ENCODE peak calls at places on chromosomes 1 and 21, in ten cellular contexts. R is epithelial cell of esophagus, D is coronary artery, G is left lung, H is HFFc6, W is H1, F is K562, B is OCI-LY7, C is BE2C, A is AG09309. Q is an unnamed sample.

GRCh38 chr1:206012086-206012859 is 9.1 kb upstream of the RAB7B start:
- DNase-seq in R (no peak), D (peak), G (peak), C (peak), H (no peak), F (no peak), A (no peak), B (peak), W (no peak), Q (peak)

GRCh38 chr1:15680131-15680530 is 4.0 kb upstream of the PLEKHM2 start:
- DNase-seq in G (no peak), B (no peak), C (no peak), D (no peak), A (peak), R (peak), W (no peak), F (no peak), H (peak), Q (no peak)

GRCh38 chr1:21239181-21239580 is 51.1 kb downstream of the ECE1 start:
- DNase-seq in C (no peak), F (no peak), R (no peak), W (no peak), B (no peak), D (no peak), A (no peak), G (no peak), H (peak), Q (no peak)

GRCh38 chr1:61539720-61540462 is 185.1 kb downstream of the TM2D1 start:
- DNase-seq in H (peak), F (no peak), C (no peak), G (no peak), D (no peak), A (peak), R (no peak), W (no peak), B (no peak), Q (no peak)

GRCh38 chr1:7810395-7810794 is 26.3 kb downstream of the PER3 start:
- DNase-seq in D (no peak), F (peak), R (peak), A (peak), H (peak), G (no peak), W (no peak), B (no peak), C (no peak), Q (no peak)

GRCh38 chr1:16019580-16020277 is 1.9 kb upstream of the HSPB7 start:
- DNase-seq in B (no peak), C (peak), F (no peak), A (no peak), H (peak), R (no peak), G (peak), D (peak), W (no peak), Q (no peak)

GRCh38 chr1:145926706-145927072 is 595 bp downstream of the RBM8A start:
- DNase-seq in W (no peak), A (no peak), F (no peak), G (no peak), H (no peak), D (no peak), C (no peak), R (no peak), B (no peak), Q (peak)

GRCh38 chr21:37455504-37455911 is 88.9 kb downstream of the DYRK1A start:
- DNase-seq in D (no peak), R (no peak), A (no peak), F (peak), C (peak), H (no peak), G (no peak), B (no peak), W (no peak), Q (no peak)

GRCh38 chr1:145918144-145918991 is at the start of gene PEX11B:
- DNase-seq in W (peak), B (peak), F (peak), C (peak), R (peak), H (peak), G (peak), D (peak), A (peak), Q (peak)

GRCh38 chr1:177278626-177279390 is 108.0 kb downstream of the BRINP2 start:
- DNase-seq in W (no peak), C (no peak), A (no peak), R (peak), B (no peak), G (peak), D (no peak), F (no peak), H (no peak), Q (no peak)

GRCh38 chr1:209105769-209106168 is 477.7 kb upstream of the CAMK1G start:
- DNase-seq in G (no peak), C (no peak), B (no peak), H (no peak), R (no peak), A (no peak), F (no peak), D (no peak), W (no peak), Q (no peak)

GRCh38 chr1:88890790-88891317 is 513 bp downstream of the GTF2B start:
- DNase-seq in C (peak), F (no peak), W (no peak), A (no peak), D (no peak), G (no peak), B (peak), R (peak), H (peak), Q (no peak)

GRCh38 chr1:225539069-225539468 is 111.2 kb upstream of the LBR start:
- DNase-seq in H (no peak), W (no peak), C (no peak), F (no peak), B (no peak), R (peak), G (no peak), A (no peak), D (no peak), Q (no peak)

GRCh38 chr1:10694633-10695627 is 101.5 kb downstream of the CASZ1 start:
- DNase-seq in D (peak), G (peak), B (peak), H (peak), F (peak), W (peak), C (peak), A (no peak), R (peak), Q (peak)

GRCh38 chr1:44406761-44407429 is 1.8 kb downstream of the RNF220 start:
- DNase-seq in D (no peak), W (peak), R (no peak), C (no peak), G (peak), F (no peak), B (no peak), H (no peak), A (no peak), Q (peak)

DNA sequence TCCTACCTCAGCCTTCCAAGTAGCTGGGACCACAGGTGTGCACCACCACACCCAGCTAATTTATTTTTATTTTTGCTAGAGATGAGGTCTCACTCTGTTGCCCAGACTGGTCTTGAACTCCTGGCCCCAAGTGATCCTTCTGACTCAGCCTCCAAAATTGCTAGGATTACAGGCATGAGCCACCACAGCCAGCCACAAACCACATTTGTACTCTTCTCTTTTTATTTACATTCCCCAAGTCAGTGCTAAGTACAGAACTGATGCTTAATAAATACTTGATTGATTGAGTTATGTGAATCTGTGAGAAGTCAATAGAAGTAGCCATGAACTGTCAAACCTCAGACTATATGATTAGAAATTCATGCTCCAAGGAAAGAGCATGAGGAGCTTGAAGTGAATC is 48.5 kb upstream of the S1PR1 start:
- DNase-seq in C (no peak), A (no peak), W (no peak), G (no peak), R (no peak), B (no peak), F (no peak), H (no peak), D (no peak), Q (no peak)
- TF ChIP-seq CTCF in C (no peak), A (no peak), W (no peak), G (no peak), R (no peak), B (no peak), F (no peak), H (no peak), D (no peak), Q (no peak)

GRCh38 chr1:180247580-180247979 is 17.5 kb downstream of the LHX4 start:
- DNase-seq in R (no peak), B (no peak), H (no peak), C (no peak), D (no peak), G (no peak), F (no peak), W (no peak), A (no peak), Q (no peak)

GRCh38 chr1:180249725-180250498 is 19.8 kb downstream of the LHX4 start:
- DNase-seq in G (no peak), W (no peak), F (no peak), B (no peak), R (no peak), D (no peak), A (no peak), C (no peak), H (no peak), Q (no peak)

GRCh38 chr1:180248176-180248575 is 18.1 kb downstream of the LHX4 start:
- DNase-seq in F (no peak), D (no peak), R (no peak), H (no peak), A (no peak), G (no peak), B (no peak), C (no peak), W (no peak), Q (no peak)

GRCh38 chr1:180250499-180250770 is 20.4 kb downstream of the LHX4 start:
- DNase-seq in R (no peak), C (no peak), B (no peak), A (no peak), D (no peak), W (no peak), F (no peak), G (no peak), H (no peak), Q (no peak)

DNA sequence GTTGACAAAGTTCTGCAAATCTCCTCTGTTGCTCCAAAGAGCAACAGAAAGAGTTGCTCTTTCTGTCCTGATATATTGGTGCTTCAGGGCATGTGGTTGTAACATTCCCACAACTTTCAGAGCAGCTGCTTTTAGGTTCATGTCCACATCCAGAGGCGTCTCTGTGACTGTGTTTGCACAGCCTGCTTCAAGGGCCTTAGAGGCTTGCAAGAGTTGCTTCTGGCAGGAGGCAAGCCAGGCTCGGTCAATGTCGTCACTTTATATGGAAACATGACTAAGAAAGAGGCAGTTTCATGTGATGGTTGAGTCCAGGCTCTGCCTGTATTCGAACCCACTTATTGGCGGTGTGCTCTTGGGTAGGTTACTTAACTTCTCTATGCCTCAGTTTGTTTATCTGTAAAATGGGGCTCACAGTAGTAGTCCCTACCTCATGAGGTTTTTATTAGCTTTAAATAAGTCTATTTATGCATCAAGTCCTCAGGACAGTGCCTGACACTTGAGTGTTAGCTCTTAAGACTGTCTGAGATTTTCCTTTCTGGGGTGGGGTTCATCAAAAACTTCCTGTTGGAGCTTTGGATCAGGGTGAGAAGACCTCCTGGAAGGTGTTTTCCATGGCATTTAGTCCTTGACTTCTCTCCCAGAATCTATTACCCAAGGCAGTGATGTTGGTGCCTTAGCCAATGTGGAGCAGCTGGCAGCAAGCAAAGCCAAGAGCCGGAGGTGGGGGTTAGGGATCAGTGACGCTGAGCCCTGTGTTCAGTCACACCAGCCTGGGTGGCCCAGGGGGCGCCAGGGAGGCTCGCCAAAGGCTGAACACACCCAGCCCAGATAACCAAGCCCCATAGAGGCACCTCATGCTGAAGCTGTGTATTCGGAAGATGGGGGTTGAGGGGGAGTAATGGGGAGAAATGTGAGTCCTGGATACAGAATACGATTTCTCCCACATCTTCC is 18.9 kb downstream of the LHX4 start:
- DNase-seq in C (peak), D (no peak), W (peak), B (peak), R (no peak), H (no peak), F (peak), G (no peak), A (no peak), Q (no peak)
- TF ChIP-seq CTCF in C (peak), D (no peak), W (peak), B (peak), R (no peak), H (no peak), F (peak), G (no peak), A (no peak), Q (no peak)

DNA sequence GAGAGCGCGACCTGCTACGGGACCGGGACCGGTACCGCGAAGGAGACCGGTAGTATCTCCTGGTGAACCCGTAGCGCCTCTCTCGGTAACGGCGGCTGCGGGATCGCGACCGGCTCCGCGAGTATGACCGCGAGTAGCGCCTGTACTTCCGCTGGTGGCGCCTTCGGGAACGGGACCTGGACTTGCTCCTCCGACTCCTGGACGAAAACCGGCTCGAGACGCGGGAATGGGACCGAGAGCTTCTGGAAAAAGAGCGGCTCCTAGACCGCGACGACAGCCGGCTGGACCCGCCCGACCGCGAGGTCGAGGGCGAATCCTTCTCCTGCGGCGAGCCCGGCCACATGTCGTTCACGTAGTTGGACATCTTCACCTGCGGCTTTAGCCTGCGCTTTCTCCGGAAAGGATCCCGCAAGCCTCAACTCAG is 642 bp downstream of the RSRP1 start:
- DNase-seq in D (peak), B (peak), G (no peak), F (peak), H (no peak), A (no peak), W (peak), R (peak), C (peak), Q (peak)
- TF ChIP-seq CTCF in D (no peak), B (peak), G (no peak), F (no peak), H (no peak), A (no peak), W (no peak), R (no peak), C (no peak), Q (no peak)

DNA sequence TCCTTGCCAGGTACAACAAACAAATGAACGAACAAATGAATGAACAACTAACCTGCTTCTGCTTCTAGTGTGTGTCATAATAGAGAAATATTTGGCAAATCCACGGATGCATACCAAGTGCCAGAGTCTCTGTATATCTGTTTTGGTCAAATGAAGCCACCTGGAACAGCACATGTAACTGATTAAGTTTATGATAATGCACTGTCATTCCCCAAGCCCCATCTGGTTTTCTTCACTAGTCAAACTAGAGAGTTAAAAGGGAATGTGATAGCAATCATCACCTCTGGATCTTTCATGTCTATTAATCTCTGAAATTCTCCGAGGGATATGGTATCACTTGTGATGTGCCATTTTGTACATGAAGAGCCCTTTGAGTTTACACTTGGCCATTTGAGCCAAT is 21.0 kb upstream of the SCAF4 start:
- DNase-seq in C (no peak), A (no peak), G (no peak), R (no peak), D (no peak), H (no peak), W (no peak), B (no peak), F (no peak), Q (no peak)
- TF ChIP-seq CTCF in C (no peak), A (no peak), G (no peak), R (no peak), D (no peak), H (no peak), W (no peak), B (no peak), F (no peak), Q (no peak)

DNA sequence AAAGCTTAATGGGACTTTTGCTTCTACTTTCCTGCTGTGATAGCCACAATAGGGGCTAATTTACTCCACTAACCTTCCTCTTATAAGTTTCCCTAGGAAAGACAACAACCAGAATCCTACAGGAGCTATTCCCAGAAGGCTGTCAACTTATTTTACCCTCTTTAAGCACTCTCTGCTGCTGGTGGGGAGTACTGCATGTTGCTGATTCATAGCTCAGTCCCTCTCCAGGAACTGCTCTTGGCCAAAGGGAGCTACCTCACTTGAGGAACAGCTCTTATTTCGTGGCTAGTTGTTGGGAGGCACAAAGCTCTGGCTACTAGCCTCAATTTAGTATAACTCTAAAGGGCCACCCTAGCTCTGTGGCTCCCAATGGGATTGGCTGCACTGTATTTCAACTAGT is 37.2 kb downstream of the ADSS2 start:
- DNase-seq in G (no peak), R (peak), H (peak), C (no peak), B (no peak), A (peak), W (no peak), F (no peak), D (no peak), Q (no peak)
- TF ChIP-seq CTCF in G (no peak), R (peak), H (peak), C (no peak), B (no peak), A (peak), W (no peak), F (no peak), D (no peak), Q (no peak)

DNA sequence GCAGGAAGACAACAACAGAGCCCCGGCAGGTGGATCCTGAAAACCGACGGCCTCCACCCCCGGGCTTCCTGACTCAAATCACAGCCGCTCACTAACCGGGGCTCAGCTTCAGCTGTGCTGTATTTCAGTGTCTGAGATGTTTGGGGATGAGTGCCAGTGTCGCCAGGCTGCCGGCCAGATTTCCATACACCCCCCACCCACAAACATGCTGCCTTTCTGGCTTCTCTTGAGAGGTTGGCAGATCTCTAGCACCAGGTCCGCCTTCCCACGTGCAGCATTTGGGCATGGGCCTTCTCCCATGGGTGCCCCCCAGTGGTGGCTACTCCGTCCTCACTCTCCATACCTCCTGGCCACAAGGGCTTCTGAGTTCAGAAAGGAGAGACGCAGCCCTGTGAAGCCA is 34.8 kb downstream of the KCNAB2 start:
- DNase-seq in B (no peak), D (no peak), R (peak), G (no peak), F (peak), A (no peak), H (no peak), W (no peak), C (no peak), Q (no peak)
- TF ChIP-seq CTCF in B (peak), D (no peak), R (peak), G (no peak), F (peak), A (peak), H (peak), W (peak), C (peak), Q (no peak)

GRCh38 chr21:29316029-29316742 is 17.5 kb downstream of the BACH1 start:
- DNase-seq in H (no peak), B (no peak), W (no peak), G (no peak), F (no peak), R (no peak), A (no peak), D (no peak), C (no peak), Q (no peak)

GRCh38 chr21:29321217-29321616 is 22.5 kb downstream of the BACH1 start:
- DNase-seq in W (no peak), H (no peak), F (no peak), G (no peak), A (no peak), R (no peak), B (no peak), C (no peak), D (no peak), Q (no peak)

GRCh38 chr21:29316806-29317205 is 18.1 kb downstream of the BACH1 start:
- DNase-seq in C (no peak), H (no peak), W (no peak), G (no peak), B (no peak), F (no peak), D (no peak), A (no peak), R (no peak), Q (no peak)

GRCh38 chr21:29320021-29320420 is 21.3 kb downstream of the BACH1 start:
- DNase-seq in B (no peak), D (no peak), G (no peak), A (no peak), H (no peak), F (no peak), W (no peak), C (no peak), R (no peak), Q (no peak)

GRCh38 chr21:29318354-29318753 is 19.6 kb downstream of the BACH1 start:
- DNase-seq in G (no peak), W (no peak), F (no peak), D (no peak), A (no peak), H (no peak), B (no peak), R (no peak), C (no peak), Q (no peak)
- TF ChIP-seq CTCF in G (no peak), W (no peak), F (no peak), D (no peak), A (no peak), H (no peak), B (no peak), R (no peak), C (no peak), Q (no peak)

GRCh38 chr1:111516008-111516535 is 12.6 kb upstream of the ADORA3 start:
- DNase-seq in W (peak), R (peak), F (peak), H (peak), C (no peak), D (peak), G (no peak), B (peak), A (no peak), Q (peak)
- TF ChIP-seq CTCF in W (peak), R (no peak), F (peak), H (peak), C (peak), D (no peak), G (no peak), B (peak), A (peak), Q (peak)

Q was measured in activated B cell treated with CpG ODN at 0.5 μM for 24 hours.